ENCODE peak calls at places on chromosomes 7 and 10, in nine cellular contexts. J is Daoy; G is Caco-2; K is activated CD4-positive, alpha-beta T cell treated with anti-CD3 and anti-CD28 coated beads, Interleukin-2, amount 50 U/mL, for 1 hour; M is posterior vena cava; H is iPS DF 19.7; W is AG08396; V is GM10248; D is activated effector memory CD4-positive, alpha-beta T cell treated with Interleukin-2 at 50 U/mL for 16 hours. L is an unnamed sample.

GRCh38 chr7:77685219-77685618 is 11.0 kb upstream of the RSBN1L start:
- DNase-seq in W (no peak), H (no peak), K (no peak), G (no peak), V (no peak), D (no peak), J (no peak), M (no peak), L (no peak)

GRCh38 chr7:75957021-75957736 is 37.2 kb downstream of the TMEM120A start:
- DNase-seq in J (no peak), V (no peak), M (no peak), H (peak; percentile 47), W (no peak), D (no peak), K (no peak), G (peak; percentile 96), L (peak; percentile 88)

GRCh38 chr10:8962249-8962648 is 907.8 kb downstream of the GATA3 start:
- DNase-seq in G (no peak), K (no peak), J (no peak), D (no peak), V (no peak), W (no peak), M (no peak), H (no peak), L (no peak)

GRCh38 chr7:41027428-41028115 is 675.3 kb downstream of the INHBA start:
- DNase-seq in V (no peak), W (peak; percentile 72), G (no peak), M (no peak), J (peak; percentile 97), K (no peak), D (no peak), H (no peak), L (no peak)

GRCh38 chr10:31774291-31774900 is 154.2 kb downstream of the ARHGAP12 start:
- DNase-seq in K (no peak), D (no peak), V (no peak), W (no peak), G (no peak), M (no peak), J (no peak), H (no peak), L (no peak)

GRCh38 chr7:99473315-99473596 is 566 bp downstream of the ZNF789 start:
- DNase-seq in G (no peak), D (no peak), H (no peak), V (peak; percentile 69), J (peak; percentile 75), W (peak; percentile 78), M (peak; percentile 16), K (no peak), L (no peak)

GRCh38 chr7:111591-111990 is 80.8 kb upstream of the FAM20C start:
- DNase-seq in J (no peak), H (no peak), V (no peak), M (no peak), K (no peak), D (no peak), W (no peak), G (no peak), L (no peak)

GRCh38 chr10:48309711-48310226 is 3.3 kb downstream of the MAPK8 start:
- DNase-seq in W (peak; percentile 70), K (no peak), D (no peak), G (no peak), V (peak; percentile 33), M (no peak), J (peak; percentile 39), H (no peak), L (no peak)

GRCh38 chr10:8628351-8628750 is 573.9 kb downstream of the GATA3 start:
- DNase-seq in H (no peak), D (no peak), V (no peak), M (no peak), G (no peak), K (no peak), J (peak; percentile 13), W (no peak), L (no peak)

GRCh38 chr7:108114117-108114841 is 15.9 kb downstream of the LAMB4 start:
- DNase-seq in W (no peak), D (no peak), J (peak; percentile 47), G (peak; percentile 60), V (no peak), K (no peak), H (peak; percentile 15), M (no peak), L (no peak)

GRCh38 chr7:108083980-108084379 is 46.2 kb downstream of the LAMB4 start:
- DNase-seq in J (peak; percentile 49), D (no peak), W (no peak), M (no peak), H (no peak), V (no peak), K (no peak), G (no peak), L (no peak)

GRCh38 chr7:102313997-102314780 is 27.5 kb downstream of the SH2B2 start:
- DNase-seq in H (no peak), J (no peak), M (peak; percentile 67), K (no peak), V (no peak), D (no peak), W (no peak), G (no peak), L (no peak)

L was measured in upper lobe of left lung.